ENCODE peak calls at places on chromosome 13, in six cellular contexts. B is effector CD4-positive, alpha-beta T cell; M is T-cell; V is activated CD4-positive, CD25-positive, alpha-beta regulatory T cell treated with anti-CD3 and anti-CD28 coated beads, Interleukin-2, amount 50 U/mL, for 16 hours; K is astrocyte of the spinal cord; O is ovary. S is an unnamed sample.

GRCh38 chr13:95154441-95154886 is 146.8 kb downstream of the ABCC4 start:
- DNase-seq in M (no peak), O (no peak), V (no peak), K (no peak), B (no peak), S (no peak)

GRCh38 chr13:49340161-49340560 is 92.4 kb downstream of the CDADC1 start:
- DNase-seq in O (no peak), K (no peak), B (no peak), V (no peak), M (no peak), S (no peak)

GRCh38 chr13:41017744-41018582 is 1.2 kb downstream of the ELF1 start:
- DNase-seq in K (no peak), M (no peak), B (no peak), V (no peak), O (no peak), S (no peak)

GRCh38 chr13:35978607-35979316 is 152.4 kb downstream of the DCLK1 start:
- DNase-seq in M (no peak), O (peak), K (peak), V (no peak), B (no peak), S (peak)

GRCh38 chr13:89465366-89465765 is 1794.2 kb downstream of the SLITRK5 start:
- DNase-seq in V (no peak), M (no peak), B (no peak), O (no peak), K (peak), S (no peak)

GRCh38 chr13:88622362-88622973 is 951.3 kb downstream of the SLITRK5 start:
- DNase-seq in V (no peak), M (peak), K (no peak), O (no peak), B (no peak), S (no peak)

GRCh38 chr13:33927315-33927714 is 109.4 kb downstream of the RFC3 start:
- DNase-seq in O (no peak), V (no peak), B (no peak), M (no peak), K (peak), S (no peak)

GRCh38 chr13:22061371-22061805 is 390.5 kb downstream of the FGF9 start:
- DNase-seq in K (no peak), V (peak), O (no peak), B (peak), M (peak), S (peak)

GRCh38 chr13:39603424-39603947 is 493 bp upstream of the LHFPL6 start:
- DNase-seq in V (no peak), O (peak), M (no peak), B (no peak), K (peak), S (peak)

GRCh38 chr13:62119739-62120700 is 704.4 kb upstream of the PCDH20 start:
- DNase-seq in V (no peak), O (no peak), K (peak), B (no peak), M (no peak), S (peak)

GRCh38 chr13:24887759-24888158 is 123.8 kb downstream of the RNF17 start:
- DNase-seq in O (no peak), V (no peak), M (no peak), K (no peak), B (no peak), S (no peak)

GRCh38 chr13:106176103-106176502 is 359.4 kb downstream of the EFNB2 start:
- DNase-seq in O (no peak), M (no peak), B (no peak), V (no peak), K (peak), S (no peak)